ENCODE peak calls at places on chromosomes 13 and 19, in nine cellular contexts. B is IMR-90; X is colonic mucosa; D is CD8-positive, alpha-beta T cell; V is substantia nigra; T is ascending aorta; G is upper lobe of right lung; N is aorta; R is HL-60. P is an unnamed sample.

GRCh38 chr13:19089315-19089714 is 92.3 kb downstream of the TUBA3C start:
- DNase-seq in B (no peak), X (no peak), D (no peak), V (no peak), T (no peak), G (no peak), N (no peak), R (no peak), P (no peak)

GRCh38 chr13:41909524-41909923 is 51.4 kb downstream of the VWA8 start:
- DNase-seq in B (no peak), X (no peak), D (no peak), V (no peak), T (no peak), G (no peak), N (no peak), R (no peak), P (no peak)

GRCh38 chr13:63044617-63045016 is 1629.0 kb upstream of the PCDH20 start:
- DNase-seq in B (no peak), X (no peak), D (no peak), V (no peak), T (no peak), G (no peak), N (no peak), R (no peak), P (no peak)

GRCh38 chr13:110208116-110208515 is 98.8 kb downstream of the COL4A1 start:
- DNase-seq in B (no peak), X (no peak), D (no peak), V (no peak), T (no peak), G (no peak), N (no peak), R (no peak), P (no peak)

GRCh38 chr13:42078113-42078769 is 29.8 kb downstream of the DGKH start:
- DNase-seq in B (no peak), X (no peak), D (no peak), V (peak), T (no peak), G (no peak), N (no peak), R (no peak), P (no peak)

GRCh38 chr19:38685666-38686529 is 38.4 kb downstream of the ACTN4 start:
- DNase-seq in B (peak), X (no peak), D (no peak), V (no peak), T (no peak), G (no peak), N (no peak), R (no peak), P (no peak)

GRCh38 chr19:18193388-18194207 is 580 bp downstream of the MPV17L2 start:
- DNase-seq in B (no peak), X (peak), D (no peak), V (no peak), T (no peak), G (no peak), N (no peak), R (no peak), P (no peak)

GRCh38 chr19:3125900-3126524 is 9.8 kb upstream of the GNA15 start:
- DNase-seq in B (no peak), X (peak), D (peak), V (no peak), T (peak), G (peak), N (no peak), R (no peak), P (no peak)

GRCh38 chr19:30570194-30570593 is 198.0 kb downstream of the ZNF536 start:
- DNase-seq in B (no peak), X (no peak), D (no peak), V (no peak), T (no peak), G (no peak), N (no peak), R (no peak), P (no peak)

GRCh38 chr19:53511357-53511756 is 26.6 kb upstream of the ZNF331 start:
- DNase-seq in B (no peak), X (no peak), D (no peak), V (no peak), T (no peak), G (no peak), N (no peak), R (no peak), P (no peak)

GRCh38 chr13:40352807-40353562 is 313.5 kb downstream of the FOXO1 start:
- DNase-seq in B (no peak), X (no peak), D (no peak), V (no peak), T (peak), G (no peak), N (no peak), R (no peak), P (no peak)
- H3K27ac ChIP-seq in B (no peak), X (no peak), D (no peak), V (peak), T (peak), G (peak), N (peak), R (no peak), P (peak)

GRCh38 chr19:46722421-46723022 is 5.6 kb upstream of the PRKD2 start:
- DNase-seq in B (no peak), X (no peak), D (no peak), V (no peak), T (no peak), G (peak), N (peak), R (no peak), P (no peak)

GRCh38 chr19:46723471-46723870 is 6.6 kb upstream of the PRKD2 start:
- DNase-seq in B (no peak), X (no peak), D (no peak), V (no peak), T (no peak), G (no peak), N (no peak), R (no peak), P (no peak)

GRCh38 chr19:46722004-46722380 is 5.1 kb upstream of the PRKD2 start:
- DNase-seq in B (no peak), X (no peak), D (no peak), V (no peak), T (no peak), G (no peak), N (peak), R (no peak), P (no peak)

GRCh38 chr19:46724468-46724867 is 7.6 kb upstream of the PRKD2 start:
- DNase-seq in B (no peak), X (no peak), D (no peak), V (no peak), T (no peak), G (no peak), N (peak), R (no peak), P (no peak)

DNA sequence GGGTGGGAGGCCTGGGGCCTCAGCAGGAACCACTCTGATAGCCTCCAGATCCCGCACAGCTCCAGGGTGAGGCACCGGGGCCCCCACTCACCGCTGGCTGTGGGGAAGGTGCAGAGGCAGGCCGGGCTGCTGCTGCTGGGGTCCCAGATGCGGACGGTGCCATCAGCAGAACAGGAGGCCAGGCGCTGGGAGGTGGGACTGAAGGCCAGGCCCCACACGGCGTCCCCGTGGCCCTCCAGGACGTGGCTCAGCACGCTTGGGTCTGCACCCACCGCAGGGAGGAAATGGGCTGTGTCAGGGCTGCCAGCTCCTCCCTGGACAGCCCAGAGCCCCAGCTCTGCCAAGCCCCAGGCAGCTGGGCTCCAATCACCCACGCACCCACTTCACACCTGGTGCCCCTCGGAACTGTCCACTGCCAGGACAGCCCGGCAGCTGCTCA is 6.1 kb upstream of the PRKD2 start:
- DNase-seq in B (no peak), X (no peak), D (no peak), V (no peak), T (no peak), G (no peak), N (peak), R (no peak), P (no peak)
- H3K27ac ChIP-seq in B (no peak), X (no peak), D (no peak), V (no peak), T (no peak), G (peak), N (no peak), R (no peak), P (no peak)

GRCh38 chr13:33252103-33252502 is 33.5 kb downstream of the STARD13 start:
- DNase-seq in B (no peak), X (no peak), D (no peak), V (no peak), T (no peak), G (no peak), N (no peak), R (no peak), P (no peak)

GRCh38 chr13:33251131-33251629 is 34.4 kb downstream of the STARD13 start:
- DNase-seq in B (peak), X (no peak), D (no peak), V (peak), T (no peak), G (no peak), N (peak), R (no peak), P (no peak)

GRCh38 chr13:33249066-33249465 is 36.5 kb downstream of the STARD13 start:
- DNase-seq in B (peak), X (no peak), D (no peak), V (no peak), T (no peak), G (no peak), N (no peak), R (no peak), P (no peak)

GRCh38 chr13:33249894-33250293 is 35.7 kb downstream of the STARD13 start:
- DNase-seq in B (no peak), X (no peak), D (no peak), V (no peak), T (no peak), G (no peak), N (no peak), R (no peak), P (no peak)

DNA sequence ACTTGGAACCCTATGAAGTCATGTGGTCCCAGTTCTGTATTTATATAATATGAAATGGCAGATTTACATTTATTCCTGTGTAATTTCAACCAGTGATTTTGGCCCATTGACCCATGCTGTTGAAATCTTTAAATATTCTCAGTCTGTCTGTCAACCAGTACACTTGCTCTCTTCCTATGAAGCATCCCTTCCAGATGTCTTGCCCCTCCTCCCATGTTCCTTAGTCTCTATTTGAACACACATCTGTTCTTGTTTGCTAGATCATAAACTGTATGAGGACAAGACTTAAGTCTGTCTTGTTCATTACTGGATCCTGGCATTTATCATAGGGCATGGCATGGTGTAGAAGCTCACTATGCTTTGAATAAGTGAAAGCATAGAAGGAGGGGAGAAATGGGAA is 35.0 kb downstream of the STARD13 start:
- DNase-seq in B (peak), X (no peak), D (no peak), V (no peak), T (no peak), G (no peak), N (no peak), R (no peak), P (no peak)
- H3K27ac ChIP-seq in B (peak), X (peak), D (no peak), V (no peak), T (no peak), G (peak), N (no peak), R (no peak), P (peak)

GRCh38 chr13:107200491-107200890 is 632.6 kb upstream of the ARGLU1 start:
- DNase-seq in B (peak), X (no peak), D (no peak), V (no peak), T (no peak), G (no peak), N (no peak), R (no peak), P (no peak)

GRCh38 chr13:107205318-107206112 is 637.6 kb upstream of the ARGLU1 start:
- DNase-seq in B (peak), X (peak), D (peak), V (peak), T (peak), G (peak), N (peak), R (peak), P (peak)

GRCh38 chr13:107203146-107203847 is 635.4 kb upstream of the ARGLU1 start:
- DNase-seq in B (no peak), X (no peak), D (no peak), V (no peak), T (no peak), G (no peak), N (no peak), R (no peak), P (no peak)

DNA sequence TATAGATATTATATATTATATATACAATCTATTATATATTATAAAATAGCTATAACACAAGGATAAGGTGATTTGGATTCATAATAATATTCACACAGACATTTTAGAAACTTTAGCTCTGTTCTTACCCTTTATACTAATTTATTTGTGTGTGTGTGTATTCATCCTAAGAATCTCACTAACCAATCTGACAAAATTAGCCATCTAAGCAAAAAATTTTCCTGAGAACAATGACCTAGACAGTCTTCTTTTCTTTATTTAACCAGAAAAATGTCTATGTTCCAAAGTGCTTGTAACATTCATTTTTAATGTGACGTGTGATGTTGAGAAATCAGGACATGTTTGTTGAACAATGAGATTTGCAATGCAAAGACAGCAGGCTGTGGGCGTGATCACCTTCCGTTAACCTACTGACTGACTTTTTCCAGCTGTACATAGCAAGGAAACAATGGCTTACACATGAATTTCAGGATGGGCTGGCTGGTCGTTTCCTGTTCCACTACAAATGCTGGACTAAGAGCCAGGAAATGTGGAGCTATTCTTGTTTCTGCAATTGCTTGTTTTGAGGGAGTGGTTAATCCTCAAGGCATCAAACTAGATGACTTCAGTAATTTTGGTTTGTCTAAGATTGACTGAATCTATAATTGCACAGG is 634.6 kb upstream of the ARGLU1 start:
- DNase-seq in B (peak), X (no peak), D (no peak), V (no peak), T (no peak), G (no peak), N (no peak), R (no peak), P (peak)
- H3K27ac ChIP-seq in B (no peak), X (no peak), D (no peak), V (no peak), T (no peak), G (peak), N (no peak), R (no peak), P (peak)